ENCODE peak calls at places on chromosomes 2 and 18, in six cellular contexts. R, A, N, H, W and F are unnamed samples.

GRCh38 chr2:37966326-37966725 is 41.2 kb downstream of the RMDN2 start:
- DNase-seq in R (no peak), W (no peak), N (no peak), H (no peak), A (no peak), F (no peak)

GRCh38 chr18:11429876-11430275 is 179.5 kb upstream of the SLC35G4 start:
- DNase-seq in R (no peak), N (no peak), A (no peak), W (no peak), H (no peak), F (no peak)

GRCh38 chr2:24859968-24860600 is 60.0 kb downstream of the ADCY3 start:
- DNase-seq in R (no peak), A (no peak), W (no peak), H (no peak), N (no peak), F (no peak)

GRCh38 chr18:10500038-10500437 is 25.8 kb upstream of the NAPG start:
- DNase-seq in W (no peak), R (no peak), H (no peak), N (no peak), A (no peak), F (no peak)

GRCh38 chr2:73981081-73981968 is 3.4 kb upstream of the TET3 start:
- DNase-seq in A (peak; percentile 71), R (no peak), W (peak; percentile 65), H (peak; percentile 58), N (no peak), F (peak; percentile 55)

GRCh38 chr18:11412790-11413189 is 196.6 kb upstream of the SLC35G4 start:
- DNase-seq in H (no peak), N (no peak), A (no peak), W (peak; percentile 50), R (no peak), F (no peak)

GRCh38 chr2:141392517-141393213 is 738.2 kb downstream of the LRP1B start:
- DNase-seq in N (no peak), A (no peak), W (no peak), H (peak; percentile 76), R (no peak), F (no peak)

GRCh38 chr2:19732255-19732654 is 169.5 kb downstream of the TTC32 start:
- DNase-seq in R (no peak), W (no peak), A (no peak), N (no peak), H (no peak), F (no peak)

GRCh38 chr18:49018961-49019445 is 68.2 kb upstream of the SMAD7 start:
- DNase-seq in W (no peak), R (no peak), N (no peak), H (no peak), A (no peak), F (no peak)

GRCh38 chr2:164903214-164903613 is 52.1 kb downstream of the SLC38A11 start:
- DNase-seq in H (no peak), W (no peak), N (no peak), A (no peak), R (no peak), F (no peak)

GRCh38 chr18:80233899-80234298 is 13.4 kb downstream of the PARD6G start:
- DNase-seq in W (no peak), N (no peak), A (no peak), H (no peak), R (no peak), F (no peak)

GRCh38 chr2:199868431-199869226 is 17.6 kb upstream of the FTCDNL1 start:
- DNase-seq in R (no peak), H (no peak), N (no peak), W (no peak), A (no peak), F (no peak)

GRCh38 chr18:28718696-28719095 is 541.8 kb upstream of the CDH2 start:
- DNase-seq in R (no peak), N (no peak), H (no peak), W (no peak), A (no peak), F (no peak)

GRCh38 chr18:30658306-30658705 is 384.2 kb downstream of the DSC3 start:
- DNase-seq in W (no peak), R (no peak), H (no peak), A (no peak), N (no peak), F (no peak)

GRCh38 chr2:241437148-241437547 is 71.2 kb downstream of the STK25 start:
- DNase-seq in A (no peak), N (no peak), R (no peak), W (no peak), H (no peak), F (no peak)